ENCODE peak calls at places on chromosomes 3 and 15, in seven cellular contexts. P, V, B, I, E, K and H are unnamed samples.
A peak's percentile ranks its signal among the peaks of the same experiment; 100 is the strongest.

GRCh38 chr3:150407051-150407817 is 864 bp upstream of the TSC22D2 start:
- DNase-seq in P (no peak), V (no peak), B (no peak), I (no peak), E (no peak), K (no peak), H (no peak)

GRCh38 chr3:138800248-138800647 is 34.5 kb downstream of the PIK3CB start:
- DNase-seq in P (no peak), V (no peak), B (no peak), I (no peak), E (no peak), K (no peak), H (no peak)

GRCh38 chr15:33742286-33742685 is 226.0 kb upstream of the CHRM5 start:
- DNase-seq in P (no peak), V (no peak), B (no peak), I (no peak), E (no peak), K (no peak), H (no peak)

GRCh38 chr15:62879770-62880169 is 162.8 kb upstream of the TPM1 start:
- DNase-seq in P (no peak), V (no peak), B (no peak), I (no peak), E (no peak), K (no peak), H (no peak)

GRCh38 chr3:178245385-178245778 is 290.9 kb upstream of the KCNMB2 start:
- DNase-seq in P (no peak), V (no peak), B (no peak), I (no peak), E (no peak), K (no peak), H (no peak)

GRCh38 chr15:30065025-30065801 is 17.5 kb upstream of the GOLGA8J start:
- DNase-seq in P (no peak), V (no peak), B (no peak), I (peak; percentile 34), E (no peak), K (no peak), H (no peak)

GRCh38 chr3:38650248-38650940 is 907 bp upstream of the SCN5A start:
- DNase-seq in P (no peak), V (no peak), B (no peak), I (no peak), E (no peak), K (no peak), H (no peak)

GRCh38 chr3:140499114-140499757 is 178.6 kb upstream of the TRIM42 start:
- DNase-seq in P (no peak), V (no peak), B (no peak), I (no peak), E (no peak), K (no peak), H (no peak)

GRCh38 chr15:22907161-22907950 is 68.9 kb downstream of the NIPA2 start:
- DNase-seq in P (no peak), V (no peak), B (no peak), I (no peak), E (no peak), K (no peak), H (no peak)

GRCh38 chr15:64251121-64251520 is 88.3 kb upstream of the PPIB start:
- DNase-seq in P (no peak), V (no peak), B (no peak), I (no peak), E (no peak), K (no peak), H (no peak)

GRCh38 chr3:115695081-115695480 is 71.8 kb downstream of the GAP43 start:
- DNase-seq in P (no peak), V (no peak), B (no peak), I (no peak), E (no peak), K (no peak), H (no peak)

GRCh38 chr3:45608885-45609284 is 14.3 kb downstream of the LIMD1 start:
- DNase-seq in P (no peak), V (no peak), B (no peak), I (no peak), E (no peak), K (no peak), H (no peak)

GRCh38 chr15:68195336-68196112 is 9.6 kb downstream of the CALML4 start:
- DNase-seq in P (no peak), V (no peak), B (no peak), I (no peak), E (no peak), K (no peak), H (no peak)

GRCh38 chr3:127486337-127486944 is 104.1 kb downstream of the TPRA1 start:
- DNase-seq in P (no peak), V (no peak), B (no peak), I (peak; percentile 12), E (no peak), K (peak; percentile 23), H (no peak)

GRCh38 chr3:31908391-31909097 is 72.5 kb downstream of the OSBPL10 start:
- DNase-seq in P (no peak), V (no peak), B (no peak), I (no peak), E (peak; percentile 16), K (no peak), H (no peak)

GRCh38 chr3:123168605-123169004 is 33.1 kb upstream of the SEC22A start:
- DNase-seq in P (no peak), V (no peak), B (no peak), I (no peak), E (no peak), K (no peak), H (no peak)

GRCh38 chr15:66287461-66288055 is 5.8 kb upstream of the DIS3L start:
- DNase-seq in P (no peak), V (no peak), B (no peak), I (no peak), E (no peak), K (no peak), H (no peak)

GRCh38 chr15:81619002-81619401 is 245.0 kb upstream of the TMC3 start:
- DNase-seq in P (no peak), V (no peak), B (no peak), I (no peak), E (no peak), K (no peak), H (no peak)
- TF ChIP-seq CTCF in P (no peak), V (no peak), B (no peak), I (no peak), E (no peak), K (no peak), H (no peak)

DNA sequence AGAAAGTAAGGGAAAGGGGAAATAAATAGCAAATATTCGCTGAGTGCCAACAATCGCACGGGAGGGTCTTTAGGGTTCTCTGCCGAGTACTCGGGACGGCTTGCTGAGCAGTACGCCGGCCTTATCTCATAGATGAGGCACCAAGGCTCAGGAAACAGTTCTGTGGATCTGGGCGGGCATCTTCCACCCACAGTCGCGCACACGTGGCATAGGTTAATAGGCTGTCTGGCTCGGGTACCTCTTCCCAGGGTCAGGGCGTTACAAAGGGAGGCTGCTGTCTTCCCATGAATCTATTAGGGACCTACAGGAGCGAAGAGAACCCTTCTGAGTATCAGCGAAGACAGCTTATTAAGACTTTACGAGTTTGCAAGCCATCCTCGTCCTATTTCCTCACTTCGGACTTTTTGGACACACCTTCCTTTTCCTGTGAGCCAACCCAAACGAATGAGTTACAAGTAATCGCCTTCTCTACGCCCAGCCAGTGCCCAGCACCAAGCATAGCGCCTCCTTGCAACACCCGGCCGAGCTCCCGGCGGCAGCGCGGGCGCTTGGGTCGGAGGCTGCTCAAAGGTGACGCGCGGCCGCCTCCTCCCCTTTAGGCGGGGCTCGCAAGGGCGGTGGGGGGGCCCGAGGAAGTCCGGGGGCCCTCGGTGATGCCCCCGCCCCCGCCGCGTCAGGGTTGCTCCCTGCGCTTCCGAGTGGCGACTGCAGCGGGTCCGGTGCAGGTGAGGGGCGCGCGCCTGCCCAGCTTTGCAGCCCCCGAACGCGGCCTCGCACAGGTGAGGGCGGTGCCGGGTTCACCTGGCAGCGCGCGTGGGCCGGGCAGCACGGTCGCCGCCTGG is at the start of gene MCTP2:
- DNase-seq in P (peak; percentile 60), V (peak; percentile 98), B (peak; percentile 69), I (peak; percentile 78), E (peak; percentile 57), K (peak; percentile 68), H (peak; percentile 75)
- TF ChIP-seq CTCF in P (no peak), V (no peak), B (peak; percentile 26), I (no peak), E (no peak), K (no peak), H (no peak)

DNA sequence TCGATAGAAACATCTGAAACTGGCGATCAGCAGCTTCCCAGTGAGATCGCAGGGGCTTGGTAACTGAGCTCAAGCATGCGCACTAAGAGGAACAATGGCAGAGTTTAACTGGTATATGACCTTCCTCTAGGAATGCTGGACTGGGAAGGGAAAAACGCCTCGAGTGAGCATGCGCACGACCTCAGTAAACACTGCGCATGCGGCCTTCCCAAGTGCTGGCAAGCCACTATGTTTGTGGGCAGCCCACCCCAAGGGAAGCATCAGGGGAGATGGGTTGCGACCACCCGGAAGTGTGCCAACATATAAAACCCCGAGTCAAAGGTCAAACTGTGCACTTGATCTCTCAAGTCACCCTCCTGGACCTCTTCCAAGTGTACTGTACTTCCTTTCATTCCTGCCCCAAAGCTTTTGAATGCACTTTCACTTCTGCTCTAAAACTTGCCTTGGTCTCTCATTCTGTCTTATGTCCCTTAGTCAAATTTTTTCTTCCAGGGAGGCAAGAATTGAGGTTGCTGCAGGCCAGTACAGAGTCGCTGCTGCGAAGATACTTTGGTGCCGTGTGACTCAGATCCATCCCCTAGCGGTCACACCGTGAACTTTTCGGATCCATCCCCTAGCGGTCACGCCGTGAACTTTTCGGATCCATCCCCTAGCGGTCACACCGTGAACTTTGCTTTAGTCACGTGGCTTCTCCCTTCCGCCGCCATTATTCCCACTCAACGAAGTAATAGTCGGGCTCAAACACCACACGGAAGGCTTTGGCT is 243.3 kb downstream of the FAM43A start:
- DNase-seq in P (no peak), V (no peak), B (no peak), I (no peak), E (peak; percentile 47), K (peak; percentile 58), H (no peak)
- TF ChIP-seq CTCF in P (peak; percentile 86), V (peak; percentile 38), B (peak; percentile 68), I (peak; percentile 88), E (peak; percentile 97), K (no peak), H (no peak)

GRCh38 chr15:89860446-89860845 is 33.3 kb downstream of the AP3S2 start:
- DNase-seq in P (no peak), V (no peak), B (no peak), I (no peak), E (no peak), K (no peak), H (no peak)

GRCh38 chr15:89860851-89861360 is 32.9 kb downstream of the AP3S2 start:
- DNase-seq in P (no peak), V (no peak), B (no peak), I (no peak), E (no peak), K (no peak), H (no peak)

GRCh38 chr15:89864958-89865739 is 28.6 kb downstream of the AP3S2 start:
- DNase-seq in P (no peak), V (no peak), B (no peak), I (no peak), E (no peak), K (no peak), H (no peak)

GRCh38 chr15:89858661-89859458 is 34.9 kb downstream of the AP3S2 start:
- DNase-seq in P (no peak), V (no peak), B (no peak), I (no peak), E (no peak), K (no peak), H (no peak)

DNA sequence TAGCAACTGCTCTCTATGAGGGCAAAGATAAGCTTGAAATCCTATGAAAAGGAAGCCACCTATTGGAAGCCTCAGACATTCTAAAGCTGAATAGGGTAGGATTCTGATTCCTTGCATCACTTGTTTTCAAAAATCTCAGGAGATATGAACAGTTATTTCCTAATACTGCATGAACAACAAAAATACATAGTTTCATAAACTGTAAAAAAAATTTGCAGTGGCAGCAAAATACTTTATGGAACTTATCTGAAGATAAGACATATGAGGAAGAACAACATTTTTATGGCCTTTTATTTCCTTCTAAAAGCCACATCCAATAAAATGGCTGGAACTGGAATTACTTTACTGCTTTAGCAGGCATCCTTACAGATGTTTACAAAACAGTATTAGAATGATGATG is 29.9 kb downstream of the AP3S2 start:
- DNase-seq in P (no peak), V (no peak), B (no peak), I (no peak), E (no peak), K (no peak), H (no peak)
- TF ChIP-seq CTCF in P (no peak), V (no peak), B (no peak), I (no peak), E (no peak), K (no peak), H (no peak)